ENCODE peak calls at places on chromosomes 16 and 17, in five cellular contexts. One of them, this sample, is unnamed.
A peak's percentile ranks its signal among the peaks of the same experiment; 100 is the strongest.

GRCh38 chr17:44279586-44280344 is 11.8 kb upstream of the SLC4A1 start:
- DNase-seq in HepG2: peak; percentile 86
- DNase-seq in CD4-positive, alpha-beta T cell: no peak
- DNase-seq in GM12864: peak; percentile 39
- DNase-seq in BJ: peak; percentile 51
- DNase-seq in this sample: peak; percentile 46

GRCh38 chr17:46742539-46743270 is 75.8 kb downstream of the WNT3 start:
- DNase-seq in HepG2: no peak
- DNase-seq in BJ: peak; percentile 41
- DNase-seq in GM12864: no peak
- DNase-seq in CD4-positive, alpha-beta T cell: no peak
- DNase-seq in this sample: peak; percentile 27

GRCh38 chr16:1024126-1024525 is 42.6 kb downstream of the SOX8 start:
- DNase-seq in GM12864: no peak
- DNase-seq in HepG2: no peak
- DNase-seq in CD4-positive, alpha-beta T cell: no peak
- DNase-seq in BJ: no peak
- DNase-seq in this sample: no peak

GRCh38 chr17:36182176-36183000 is 6.0 kb upstream of the TBC1D3B start:
- DNase-seq in CD4-positive, alpha-beta T cell: no peak
- DNase-seq in BJ: no peak
- DNase-seq in GM12864: no peak
- DNase-seq in HepG2: no peak
- DNase-seq in this sample: no peak

GRCh38 chr17:62094175-62094574 is 29.1 kb upstream of the MED13 start:
- DNase-seq in HepG2: no peak
- DNase-seq in CD4-positive, alpha-beta T cell: no peak
- DNase-seq in BJ: no peak
- DNase-seq in GM12864: no peak
- DNase-seq in this sample: no peak

GRCh38 chr17:80009391-80010282 is 26.0 kb downstream of the TBC1D16 start:
- DNase-seq in GM12864: no peak
- DNase-seq in HepG2: no peak
- DNase-seq in CD4-positive, alpha-beta T cell: no peak
- DNase-seq in BJ: no peak
- DNase-seq in this sample: no peak

GRCh38 chr17:45001310-45001709 is 33.2 kb upstream of the C1QL1 start:
- DNase-seq in CD4-positive, alpha-beta T cell: no peak
- DNase-seq in BJ: no peak
- DNase-seq in GM12864: no peak
- DNase-seq in HepG2: no peak
- DNase-seq in this sample: no peak

GRCh38 chr16:50547340-50547865 is 793 bp upstream of the NKD1 start:
- DNase-seq in CD4-positive, alpha-beta T cell: peak; percentile 88
- DNase-seq in BJ: no peak
- DNase-seq in GM12864: peak; percentile 8
- DNase-seq in HepG2: peak; percentile 94
- DNase-seq in this sample: no peak

GRCh38 chr17:73401911-73402310 is 90.1 kb upstream of the CDC42EP4 start:
- DNase-seq in BJ: no peak
- DNase-seq in HepG2: peak; percentile 31
- DNase-seq in GM12864: peak; percentile 8
- DNase-seq in CD4-positive, alpha-beta T cell: no peak
- DNase-seq in this sample: no peak

GRCh38 chr16:17343028-17343427 is 127.7 kb downstream of the XYLT1 start:
- DNase-seq in CD4-positive, alpha-beta T cell: peak; percentile 34
- DNase-seq in BJ: no peak
- DNase-seq in HepG2: no peak
- DNase-seq in GM12864: no peak
- DNase-seq in this sample: no peak

GRCh38 chr16:70254095-70254964 is 2.6 kb upstream of the EXOSC6 start:
- DNase-seq in CD4-positive, alpha-beta T cell: no peak
- DNase-seq in GM12864: no peak
- DNase-seq in HepG2: no peak
- DNase-seq in BJ: no peak
- DNase-seq in this sample: no peak

GRCh38 chr17:284676-285355 is 67.8 kb downstream of the RPH3AL start:
- DNase-seq in BJ: no peak
- DNase-seq in GM12864: no peak
- DNase-seq in HepG2: no peak
- DNase-seq in CD4-positive, alpha-beta T cell: no peak
- DNase-seq in this sample: no peak

GRCh38 chr17:47702391-47702995 is 8.5 kb downstream of the TBKBP1 start:
- DNase-seq in BJ: no peak
- DNase-seq in HepG2: no peak
- DNase-seq in CD4-positive, alpha-beta T cell: no peak
- DNase-seq in GM12864: no peak
- DNase-seq in this sample: no peak

GRCh38 chr16:54505479-54506247 is 219.1 kb upstream of the IRX3 start:
- DNase-seq in CD4-positive, alpha-beta T cell: no peak
- DNase-seq in BJ: no peak
- DNase-seq in HepG2: no peak
- DNase-seq in GM12864: no peak
- DNase-seq in this sample: no peak

GRCh38 chr17:2724783-2725164 is 13.2 kb upstream of the CLUH start:
- DNase-seq in HepG2: no peak
- DNase-seq in CD4-positive, alpha-beta T cell: peak; percentile 41
- DNase-seq in GM12864: no peak
- DNase-seq in BJ: no peak
- DNase-seq in this sample: no peak

GRCh38 chr17:21816592-21817567 is 124.6 kb downstream of the KCNJ18 start:
- DNase-seq in GM12864: no peak
- DNase-seq in BJ: no peak
- DNase-seq in HepG2: no peak
- DNase-seq in CD4-positive, alpha-beta T cell: no peak
- DNase-seq in this sample: no peak

GRCh38 chr17:15384142-15384803 is 42.9 kb upstream of the TEKT3 start:
- DNase-seq in HepG2: no peak
- DNase-seq in BJ: no peak
- DNase-seq in CD4-positive, alpha-beta T cell: no peak
- DNase-seq in GM12864: no peak
- DNase-seq in this sample: no peak

GRCh38 chr17:1933875-1934715 is 91.0 kb downstream of the RTN4RL1 start:
- DNase-seq in GM12864: no peak
- DNase-seq in HepG2: no peak
- DNase-seq in CD4-positive, alpha-beta T cell: no peak
- DNase-seq in BJ: no peak
- DNase-seq in this sample: no peak

GRCh38 chr16:83355570-83356218 is 452.1 kb upstream of the HSBP1 start:
- DNase-seq in BJ: no peak
- DNase-seq in GM12864: no peak
- DNase-seq in CD4-positive, alpha-beta T cell: no peak
- DNase-seq in HepG2: no peak
- DNase-seq in this sample: no peak

GRCh38 chr17:60526726-60527125 is 684 bp upstream of the APPBP2 start:
- DNase-seq in CD4-positive, alpha-beta T cell: no peak
- DNase-seq in HepG2: no peak
- DNase-seq in GM12864: no peak
- DNase-seq in BJ: no peak
- DNase-seq in this sample: no peak

GRCh38 chr16:81485824-81486554 is 41.4 kb downstream of the CMIP start:
- DNase-seq in BJ: no peak
- DNase-seq in HepG2: no peak
- DNase-seq in CD4-positive, alpha-beta T cell: no peak
- DNase-seq in GM12864: no peak
- DNase-seq in this sample: no peak

GRCh38 chr17:61279476-61280145 is 120.0 kb upstream of the TBX2 start:
- DNase-seq in HepG2: no peak
- DNase-seq in BJ: no peak
- DNase-seq in GM12864: no peak
- DNase-seq in CD4-positive, alpha-beta T cell: no peak
- DNase-seq in this sample: no peak

GRCh38 chr17:17151962-17152361 is 54.2 kb downstream of the PLD6 start:
- DNase-seq in BJ: peak; percentile 82
- DNase-seq in GM12864: no peak
- DNase-seq in CD4-positive, alpha-beta T cell: peak; percentile 15
- DNase-seq in HepG2: no peak
- DNase-seq in this sample: peak; percentile 84

GRCh38 chr17:74309902-74310301 is 16.1 kb upstream of the KIF19 start:
- DNase-seq in CD4-positive, alpha-beta T cell: no peak
- DNase-seq in HepG2: no peak
- DNase-seq in GM12864: no peak
- DNase-seq in BJ: no peak
- DNase-seq in this sample: no peak

GRCh38 chr17:44556114-44556853 is 1.0 kb upstream of the FZD2 start:
- DNase-seq in HepG2: peak; percentile 15
- DNase-seq in BJ: no peak
- DNase-seq in CD4-positive, alpha-beta T cell: no peak
- DNase-seq in GM12864: peak; percentile 55
- DNase-seq in this sample: no peak

GRCh38 chr17:61131555-61131954 is 268.1 kb upstream of the TBX2 start:
- DNase-seq in CD4-positive, alpha-beta T cell: no peak
- DNase-seq in BJ: no peak
- DNase-seq in HepG2: no peak
- DNase-seq in GM12864: no peak
- DNase-seq in this sample: no peak

GRCh38 chr17:79111097-79111496 is 36.5 kb downstream of the ENGASE start:
- DNase-seq in HepG2: no peak
- DNase-seq in BJ: no peak
- DNase-seq in GM12864: no peak
- DNase-seq in CD4-positive, alpha-beta T cell: no peak
- DNase-seq in this sample: no peak

GRCh38 chr16:72464052-72464451 is 292.1 kb upstream of the PMFBP1 start:
- DNase-seq in GM12864: no peak
- DNase-seq in BJ: no peak
- DNase-seq in CD4-positive, alpha-beta T cell: no peak
- DNase-seq in HepG2: no peak
- DNase-seq in this sample: no peak

GRCh38 chr16:72469932-72470331 is 298.0 kb upstream of the PMFBP1 start:
- DNase-seq in CD4-positive, alpha-beta T cell: no peak
- DNase-seq in GM12864: no peak
- DNase-seq in HepG2: peak; percentile 94
- DNase-seq in BJ: no peak
- DNase-seq in this sample: no peak

GRCh38 chr16:72464597-72465368 is 292.8 kb upstream of the PMFBP1 start:
- DNase-seq in GM12864: no peak
- DNase-seq in HepG2: no peak
- DNase-seq in CD4-positive, alpha-beta T cell: no peak
- DNase-seq in BJ: no peak
- DNase-seq in this sample: no peak

GRCh38 chr16:72468582-72468981 is 296.6 kb upstream of the PMFBP1 start:
- DNase-seq in CD4-positive, alpha-beta T cell: no peak
- DNase-seq in GM12864: no peak
- DNase-seq in HepG2: peak; percentile 68
- DNase-seq in BJ: no peak
- DNase-seq in this sample: no peak

GRCh38 chr16:72467157-72467759 is 295.3 kb upstream of the PMFBP1 start:
- DNase-seq in BJ: no peak
- DNase-seq in GM12864: peak; percentile 18
- DNase-seq in CD4-positive, alpha-beta T cell: no peak
- DNase-seq in HepG2: peak; percentile 69
- DNase-seq in this sample: peak; percentile 22
- TF ChIP-seq CTCF in BJ: peak; percentile 77
- TF ChIP-seq CTCF in GM12864: peak; percentile 50
- TF ChIP-seq CTCF in CD4-positive, alpha-beta T cell: no peak
- TF ChIP-seq CTCF in HepG2: peak; percentile 90
- TF ChIP-seq CTCF in this sample: peak; percentile 74

DNA sequence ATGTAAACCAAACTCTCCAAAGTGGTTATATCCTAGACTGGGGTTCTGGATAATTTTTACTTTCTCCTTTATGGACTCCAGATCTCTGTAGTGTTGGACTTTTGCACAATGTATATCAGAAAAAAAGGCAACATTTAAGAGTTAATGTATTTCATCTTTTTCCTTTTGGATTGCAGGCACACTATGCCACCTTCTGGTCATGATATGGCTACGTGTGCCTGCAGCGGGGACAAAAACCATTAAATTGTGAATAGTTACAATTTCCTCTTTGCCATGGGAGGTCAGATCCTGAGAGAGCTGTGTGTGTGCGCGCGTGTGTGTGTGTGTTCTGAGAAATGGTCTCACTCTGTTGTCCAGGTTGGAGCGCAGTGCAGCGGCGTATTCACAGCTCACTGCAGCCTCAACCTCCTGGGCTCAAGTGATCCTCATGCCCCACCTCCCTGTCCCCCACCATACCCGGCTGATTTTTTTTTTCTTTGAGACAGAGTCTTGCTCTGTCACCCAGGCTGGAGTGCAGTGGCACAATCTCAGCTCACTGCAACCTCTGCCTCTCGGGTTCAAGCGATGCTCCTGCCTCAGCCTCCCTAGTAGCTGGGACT is 4.3 kb upstream of the SGF29 start:
- DNase-seq in BJ: no peak
- DNase-seq in HepG2: peak; percentile 65
- DNase-seq in GM12864: no peak
- DNase-seq in CD4-positive, alpha-beta T cell: no peak
- DNase-seq in this sample: no peak
- TF ChIP-seq CTCF in BJ: peak; percentile 53
- TF ChIP-seq CTCF in HepG2: peak; percentile 90
- TF ChIP-seq CTCF in GM12864: peak; percentile 33
- TF ChIP-seq CTCF in CD4-positive, alpha-beta T cell: peak; percentile 77
- TF ChIP-seq CTCF in this sample: peak; percentile 52

GRCh38 chr17:68544521-68544920 is 32.3 kb downstream of the PRKAR1A start:
- DNase-seq in CD4-positive, alpha-beta T cell: no peak
- DNase-seq in HepG2: no peak
- DNase-seq in GM12864: no peak
- DNase-seq in BJ: no peak
- DNase-seq in this sample: no peak
- TF ChIP-seq CTCF in CD4-positive, alpha-beta T cell: no peak
- TF ChIP-seq CTCF in HepG2: no peak
- TF ChIP-seq CTCF in GM12864: no peak
- TF ChIP-seq CTCF in BJ: no peak
- TF ChIP-seq CTCF in this sample: no peak

DNA sequence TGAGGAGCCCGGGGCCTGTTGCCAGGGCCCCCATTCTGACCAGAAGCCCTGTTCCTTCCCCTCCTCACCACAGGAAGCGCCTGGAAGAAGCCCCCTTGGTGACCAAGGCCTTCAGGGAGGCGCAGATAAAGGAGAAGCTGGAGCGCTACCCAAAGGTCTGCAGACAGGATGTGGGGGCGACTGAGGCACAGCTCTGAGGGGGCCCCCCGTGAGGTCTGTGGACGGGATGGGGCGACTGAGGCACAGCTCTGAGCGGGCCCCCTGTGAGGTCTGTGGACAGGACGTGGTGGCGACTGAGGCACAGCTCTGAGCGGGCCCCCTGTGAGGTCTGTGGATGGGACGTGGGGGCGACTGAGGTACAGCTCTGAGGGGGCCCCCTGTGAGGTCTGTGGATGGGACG is 13.3 kb downstream of the CENPX start:
- DNase-seq in GM12864: no peak
- DNase-seq in CD4-positive, alpha-beta T cell: no peak
- DNase-seq in HepG2: no peak
- DNase-seq in BJ: no peak
- DNase-seq in this sample: no peak
- TF ChIP-seq CTCF in GM12864: no peak
- TF ChIP-seq CTCF in CD4-positive, alpha-beta T cell: no peak
- TF ChIP-seq CTCF in HepG2: no peak
- TF ChIP-seq CTCF in BJ: no peak
- TF ChIP-seq CTCF in this sample: no peak